ENCODE peak calls at places on chromosomes 3 and 15, in four cellular contexts. W is stimulated activated CD4-positive, alpha-beta T cell treated with anti-CD3 and anti-CD28 coated beads, Interleukin-12 subunit alpha, Interleukin-12 subunit beta, amount 100 ng/mL, for 4 hours; Y is activated T-helper 9 cell treated with anti-CD3 and anti-CD28 coated beads, Interleukin-2, amount 50 U/mL, for 16 hours; C is nephron progenitor cell. P is an unnamed sample.

GRCh38 chr15:64010719-64011118 is 35.6 kb downstream of the DAPK2 start:
- DNase-seq in Y (peak; percentile 69), W (peak; percentile 37), C (no peak), P (peak; percentile 60)

GRCh38 chr3:46848271-46849097 is 14.8 kb downstream of the MYL3 start:
- DNase-seq in C (peak; percentile 45), Y (no peak), W (no peak), P (peak; percentile 68)

GRCh38 chr3:61912158-61912557 is 350.8 kb downstream of the PTPRG start:
- DNase-seq in C (no peak), Y (no peak), W (no peak), P (no peak)

GRCh38 chr15:73621286-73621826 is 11.8 kb downstream of the NPTN start:
- DNase-seq in Y (no peak), C (no peak), W (no peak), P (no peak)

GRCh38 chr15:67109141-67110034 is 44.0 kb downstream of the SMAD3 start:
- DNase-seq in C (peak; percentile 69), Y (no peak), W (no peak), P (no peak)

GRCh38 chr3:120064641-120065040 is 29.6 kb downstream of the GSK3B start:
- DNase-seq in C (no peak), Y (no peak), W (no peak), P (no peak)

GRCh38 chr3:128322030-128323022 is 144.4 kb downstream of the DNAJB8 start:
- DNase-seq in C (no peak), W (peak; percentile 45), Y (peak; percentile 15), P (no peak)

GRCh38 chr3:31377045-31377642 is 155.6 kb upstream of the STT3B start:
- DNase-seq in W (no peak), C (no peak), Y (no peak), P (no peak)

GRCh38 chr3:52339612-52340011 is 23.5 kb downstream of the DNAH1 start:
- DNase-seq in C (peak; percentile 46), Y (peak; percentile 13), W (peak; percentile 4), P (peak; percentile 22)

GRCh38 chr3:71255498-71255897 is 328.0 kb downstream of the FOXP1 start:
- DNase-seq in W (no peak), C (no peak), Y (no peak), P (no peak)

GRCh38 chr3:60759439-60759838 is 491.8 kb downstream of the FHIT start:
- DNase-seq in W (no peak), Y (no peak), C (no peak), P (no peak)

GRCh38 chr3:138125548-138126221 is 6.5 kb downstream of the A4GNT start:
- DNase-seq in C (no peak), Y (no peak), W (no peak), P (no peak)

GRCh38 chr3:171959532-171960044 is 79.8 kb upstream of the FNDC3B start:
- DNase-seq in Y (no peak), C (no peak), W (no peak), P (no peak)

GRCh38 chr3:134918448-134918847 is 123.4 kb downstream of the EPHB1 start:
- DNase-seq in W (no peak), Y (no peak), C (no peak), P (no peak)

GRCh38 chr3:112333002-112333385 is at the start of gene CD200:
- DNase-seq in W (peak; percentile 62), C (peak; percentile 79), Y (peak; percentile 22), P (peak; percentile 64)

GRCh38 chr3:142863010-142863787 is 25.7 kb downstream of the PCOLCE2 start:
- DNase-seq in C (no peak), W (no peak), Y (no peak), P (no peak)

GRCh38 chr3:151768393-151768930 is 34.7 kb downstream of the AADACL2 start:
- DNase-seq in C (no peak), Y (no peak), W (no peak), P (no peak)

GRCh38 chr3:54859204-54859603 is 68.7 kb downstream of the LRTM1 start:
- DNase-seq in W (no peak), C (no peak), Y (no peak), P (no peak)

GRCh38 chr3:101724329-101725191 is at the start of gene CEP97:
- DNase-seq in C (peak; percentile 89), W (peak; percentile 81), Y (peak; percentile 82), P (peak; percentile 80)

GRCh38 chr3:47399531-47400270 is 18.9 kb downstream of the PTPN23 start:
- DNase-seq in Y (no peak), W (no peak), C (no peak), P (no peak)

GRCh38 chr3:40628984-40629383 is 104.2 kb downstream of the ZNF621 start:
- DNase-seq in Y (no peak), W (no peak), C (no peak), P (no peak)

GRCh38 chr15:83123529-83123928 is 16.1 kb downstream of the TM6SF1 start:
- DNase-seq in C (no peak), W (no peak), Y (no peak), P (no peak)

GRCh38 chr3:187669675-187670504 is at the start of gene SST:
- DNase-seq in Y (no peak), W (no peak), C (peak; percentile 89), P (no peak)

GRCh38 chr3:141366285-141367037 is 1.8 kb upstream of the ZBTB38 start:
- DNase-seq in W (no peak), C (no peak), Y (no peak), P (no peak)

GRCh38 chr3:120093923-120094775 is at the start of gene GSK3B:
- DNase-seq in W (peak; percentile 97), Y (peak; percentile 96), C (peak; percentile 99), P (peak; percentile 98)

GRCh38 chr15:85869124-85869523 is 74.4 kb upstream of the KLHL25 start:
- DNase-seq in Y (no peak), W (no peak), C (no peak), P (no peak)

GRCh38 chr3:1616715-1617114 is 482.0 kb upstream of the CNTN4 start:
- DNase-seq in Y (no peak), C (no peak), W (no peak), P (no peak)

GRCh38 chr15:39479916-39480315 is 101.0 kb upstream of the THBS1 start:
- DNase-seq in W (no peak), Y (no peak), C (no peak), P (no peak)

GRCh38 chr3:169524131-169524530 is 139.4 kb downstream of the MECOM start:
- DNase-seq in W (no peak), C (no peak), Y (no peak), P (no peak)

GRCh38 chr3:85255954-85256353 is 297.2 kb downstream of the CADM2 start:
- DNase-seq in W (no peak), C (no peak), Y (no peak), P (no peak)

GRCh38 chr3:155416500-155417118 is 123.1 kb upstream of the STRIT1 start:
- DNase-seq in W (no peak), Y (no peak), C (no peak), P (no peak)

GRCh38 chr15:50911641-50912040 is 3.2 kb downstream of the AP4E1 start:
- DNase-seq in W (no peak), C (no peak), Y (no peak), P (no peak)

GRCh38 chr3:126311338-126311978 is 45.8 kb downstream of the KLF15 start:
- DNase-seq in C (no peak), W (no peak), Y (no peak), P (peak; percentile 26)

GRCh38 chr3:102206506-102207145 is 228.2 kb upstream of the ZPLD1 start:
- DNase-seq in Y (no peak), C (no peak), W (no peak), P (no peak)

GRCh38 chr15:41233367-41233771 is 2.3 kb downstream of the CHP1 start:
- DNase-seq in Y (no peak), C (no peak), W (no peak), P (no peak)

P was measured in stimulated activated effector memory CD8-positive, alpha-beta T cell treated with anti-CD3 and anti-CD28 coated beads, Interleukin-12 subunit alpha, Interleukin-12 subunit beta, amount 100 ng/mL, for 72 hours.